ENCODE peak calls at places on chromosomes 16 and 17, in ten cellular contexts. S is endothelial cell of umbilical vein, K is IMR-90, J is stomach, N is mammary epithelial cell, L is endodermal cell, G is body of pancreas, U is right lobe of liver, M is upper lobe of right lung, W is lung. E is an unnamed sample. For H3K4me1, the result is how much of the 10 kb centered on the place peaks cover.

GRCh38 chr17:37742114-37742761 is 2.6 kb downstream of the HNF1B start:
- DNase-seq in M (no peak), W (no peak), S (peak), G (no peak), K (peak), J (peak), L (peak), U (no peak), N (peak), E (no peak)

GRCh38 chr16:27452569-27453475 is 50.8 kb downstream of the IL21R start:
- DNase-seq in G (no peak), J (no peak), N (no peak), S (no peak), U (no peak), W (no peak), M (no peak), K (no peak), L (no peak), E (no peak)

GRCh38 chr17:78527345-78527744 is 49.9 kb downstream of the DNAH17 start:
- DNase-seq in G (no peak), U (no peak), K (no peak), L (no peak), J (no peak), W (no peak), S (no peak), M (no peak), N (no peak), E (no peak)

GRCh38 chr16:49012961-49013726 is 268.5 kb downstream of the CBLN1 start:
- DNase-seq in M (no peak), G (peak), L (peak), U (no peak), N (no peak), W (peak), J (no peak), K (no peak), S (no peak), E (no peak)

GRCh38 chr16:87465306-87465705 is 27.5 kb downstream of the ZCCHC14 start:
- DNase-seq in G (peak), U (peak), J (peak), K (peak), L (no peak), W (peak), M (peak), S (peak), N (peak), E (peak)

GRCh38 chr17:80773243-80773991 is 218.2 kb upstream of the CHMP6 start:
- DNase-seq in S (no peak), K (peak), G (no peak), W (no peak), N (no peak), U (no peak), L (peak), M (no peak), J (no peak), E (no peak)

GRCh38 chr16:19130852-19131808 is 17.4 kb downstream of the ITPRIPL2 start:
- DNase-seq in L (peak), W (no peak), J (no peak), G (peak), K (peak), M (peak), N (no peak), S (peak), U (peak), E (no peak)

GRCh38 chr16:84228321-84228838 is 11.4 kb downstream of the KCNG4 start:
- DNase-seq in U (no peak), W (peak), S (peak), L (peak), N (peak), G (peak), M (peak), J (no peak), K (peak), E (peak)

GRCh38 chr17:83132251-83133081 is 53.1 kb downstream of the METRNL start:
- DNase-seq in J (no peak), N (no peak), U (peak), K (no peak), W (no peak), L (peak), M (peak), S (no peak), G (no peak), E (no peak)

GRCh38 chr16:87697256-87697655 is 68.5 kb downstream of the KLHDC4 start:
- DNase-seq in N (no peak), J (no peak), M (no peak), G (no peak), W (no peak), L (no peak), U (no peak), S (no peak), K (no peak), E (no peak)

GRCh38 chr16:88924834-88925539 is 52.0 kb downstream of the CBFA2T3 start:
- DNase-seq in L (peak), M (no peak), G (peak), W (no peak), S (peak), J (no peak), K (peak), U (no peak), N (peak), E (no peak)

GRCh38 chr17:73133911-73134649 is 30.7 kb upstream of the SSTR2 start:
- DNase-seq in K (no peak), S (no peak), U (no peak), N (no peak), L (no peak), J (no peak), G (no peak), W (no peak), M (no peak), E (no peak)

GRCh38 chr16:54054237-54054780 is 232.3 kb downstream of the IRX3 start:
- DNase-seq in G (no peak), J (no peak), U (no peak), W (no peak), S (no peak), K (no peak), M (no peak), L (no peak), N (no peak), E (no peak)

GRCh38 chr17:45961206-45961605 is 37.8 kb upstream of the STH start:
- DNase-seq in J (no peak), K (no peak), N (no peak), L (no peak), G (no peak), U (no peak), S (no peak), M (no peak), W (no peak), E (no peak)

GRCh38 chr16:12315330-12316138 is 339.0 kb downstream of the SNX29 start:
- DNase-seq in S (no peak), W (no peak), N (no peak), M (no peak), U (no peak), G (peak), K (no peak), J (peak), L (no peak), E (no peak)

GRCh38 chr17:79196913-79197312 is 122.3 kb downstream of the ENGASE start:
- DNase-seq in S (no peak), K (no peak), N (no peak), W (no peak), J (no peak), G (no peak), L (no peak), M (no peak), U (no peak), E (no peak)

GRCh38 chr17:8109669-8110455 is 8.5 kb downstream of the ALOXE3 start:
- DNase-seq in J (peak), N (peak), U (no peak), M (peak), G (peak), S (peak), L (peak), W (no peak), K (no peak), E (peak)

GRCh38 chr17:76934561-76935320 is 66.5 kb downstream of the MGAT5B start:
- DNase-seq in U (no peak), J (no peak), N (no peak), M (no peak), G (no peak), W (no peak), S (no peak), K (no peak), L (no peak), E (no peak)

GRCh38 chr17:82160081-82160480 is 52.6 kb downstream of the CCDC57 start:
- DNase-seq in L (no peak), S (peak), M (no peak), J (no peak), U (no peak), G (no peak), W (no peak), K (peak), N (peak), E (no peak)

GRCh38 chr17:20109121-20109520 is 100.0 kb downstream of the SPECC1 start:
- DNase-seq in N (no peak), M (no peak), J (no peak), U (no peak), S (no peak), K (no peak), L (no peak), G (no peak), W (no peak), E (no peak)

GRCh38 chr17:62724398-62725146 is 83.5 kb downstream of the MARCHF10 start:
- DNase-seq in N (peak), M (no peak), L (peak), U (no peak), G (no peak), S (no peak), J (no peak), K (peak), W (no peak), E (peak)
- H3K4me3 ChIP-seq in N (peak), M (no peak), L (no peak), U (no peak), G (no peak), S (no peak), J (no peak), K (no peak), W (no peak), E (no peak)

DNA sequence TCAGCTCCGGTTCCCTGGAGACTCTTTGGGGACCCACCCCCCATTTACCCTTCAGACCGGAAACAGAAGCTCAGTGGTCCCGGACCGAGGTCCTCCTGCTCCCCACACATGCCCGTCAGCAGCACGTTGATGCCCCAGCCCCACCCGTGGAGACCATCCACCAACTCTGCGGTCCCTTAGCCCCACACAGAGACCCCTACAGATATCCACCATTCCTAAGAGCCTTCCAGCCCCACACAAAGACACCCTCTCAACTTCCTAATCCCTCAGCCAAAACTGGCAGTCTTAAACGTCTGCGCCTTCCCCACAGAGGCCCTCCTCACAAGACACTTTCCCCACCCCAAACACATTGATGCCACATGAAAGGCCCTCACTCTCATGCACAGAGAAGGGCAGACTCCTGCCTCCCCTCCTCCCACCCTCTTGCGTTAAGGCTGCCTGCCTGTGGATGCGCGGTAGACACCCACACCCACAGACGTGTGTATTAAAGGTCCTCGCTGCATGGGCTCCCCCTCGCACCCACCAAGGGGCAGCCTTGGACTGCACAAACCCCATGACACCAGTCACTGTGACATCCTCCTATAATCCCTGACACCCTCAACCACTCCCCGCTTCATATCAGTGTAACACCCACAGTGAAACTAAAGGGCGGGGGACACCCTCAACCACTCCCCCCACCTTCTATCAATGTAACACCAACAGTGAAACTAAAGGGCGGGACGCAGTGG is 58.2 kb upstream of the RPH3AL start:
- DNase-seq in N (no peak), L (no peak), G (no peak), W (no peak), U (no peak), S (peak), M (no peak), K (peak), J (no peak), E (peak)
- TF ChIP-seq CTCF in N (no peak), L (peak), G (no peak), W (no peak), U (no peak), S (no peak), M (no peak), K (peak), J (no peak), E (no peak)

GRCh38 chr17:57580055-57580739 is 164.9 kb downstream of the CCDC182 start:
- DNase-seq in K (no peak), J (no peak), S (no peak), L (peak), M (no peak), W (no peak), N (no peak), U (no peak), G (no peak), E (no peak)

GRCh38 chr17:57578608-57578990 is 166.5 kb downstream of the CCDC182 start:
- DNase-seq in J (no peak), K (peak), L (no peak), M (no peak), W (no peak), U (no peak), S (no peak), N (no peak), G (no peak), E (no peak)

GRCh38 chr17:57576744-57577143 is 168.4 kb downstream of the CCDC182 start:
- DNase-seq in S (no peak), M (no peak), W (no peak), L (no peak), N (no peak), G (no peak), K (no peak), J (no peak), U (no peak), E (no peak)

GRCh38 chr17:57579245-57579644 is 165.9 kb downstream of the CCDC182 start:
- DNase-seq in K (no peak), G (no peak), U (no peak), L (peak), W (no peak), N (no peak), S (no peak), J (no peak), M (no peak), E (no peak)

GRCh38 chr17:57577751-57578607 is 167.1 kb downstream of the CCDC182 start:
- DNase-seq in S (no peak), U (no peak), K (peak), L (peak), W (peak), M (no peak), G (peak), N (peak), J (no peak), E (peak)
- H3K4me1 ChIP-seq in S (under half), U (under half), K (under half), L (under half), W (under half), M (under half), G (under half), N (under half), J (under half), E (under half)

GRCh38 chr16:69482410-69482951 is 58.1 kb downstream of the CYB5B start:
- DNase-seq in M (no peak), W (peak), G (peak), S (peak), J (peak), N (no peak), L (peak), U (no peak), K (peak), E (peak)
- H3K4me3 ChIP-seq in M (peak), W (no peak), G (no peak), S (no peak), J (peak), N (no peak), L (no peak), U (no peak), K (no peak), E (no peak)

DNA sequence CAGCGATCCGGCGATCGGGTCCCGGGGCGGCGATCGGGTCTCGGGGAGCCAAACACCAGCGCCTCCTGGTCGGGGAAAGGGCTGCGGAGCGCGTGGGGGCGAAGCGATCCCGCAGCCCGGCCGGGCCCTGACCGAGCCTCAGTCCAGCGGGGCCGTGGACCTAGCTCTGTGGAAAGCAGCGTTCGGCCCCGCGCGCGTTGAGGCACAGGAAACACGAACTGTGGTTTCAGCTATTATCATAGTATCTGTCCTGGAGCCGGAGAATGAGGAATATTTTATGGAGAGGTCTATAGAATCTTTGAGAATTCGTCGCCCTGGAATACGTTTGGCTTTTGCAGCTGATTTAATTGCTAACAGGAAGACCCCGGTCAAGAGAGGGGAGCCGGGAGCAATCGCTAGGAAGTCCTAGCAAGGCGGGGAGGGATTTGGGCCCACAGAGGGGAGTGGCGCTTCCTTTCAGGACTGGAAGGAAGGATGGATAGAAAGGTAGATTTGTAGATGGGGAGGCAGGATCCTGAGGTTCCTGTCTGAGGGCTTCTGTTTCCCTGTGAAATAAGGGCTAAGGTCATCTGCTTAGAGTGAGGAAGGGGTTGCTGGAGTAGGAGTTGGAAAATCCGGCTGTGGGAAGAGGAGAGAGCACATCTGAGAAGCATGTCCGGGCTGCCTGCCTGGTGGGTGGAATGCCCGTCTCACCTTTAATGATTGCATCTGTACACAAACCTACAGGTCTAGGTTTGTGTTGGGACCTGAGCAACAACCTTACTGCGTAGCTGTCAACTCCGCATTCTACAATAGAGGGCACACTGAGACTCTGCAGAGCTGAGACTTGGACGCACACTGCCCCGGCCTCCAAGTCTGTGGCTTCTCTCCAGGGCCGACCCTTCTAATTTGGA is 770 bp downstream of the CCNF start:
- DNase-seq in M (no peak), L (peak), G (no peak), J (no peak), N (peak), K (peak), W (no peak), U (peak), S (peak), E (no peak)
- TF ChIP-seq CTCF in M (no peak), L (peak), G (peak), J (no peak), N (peak), K (no peak), W (no peak), U (no peak), S (peak), E (no peak)

GRCh38 chr16:72621651-72622050 is 426.3 kb downstream of the ZFHX3 start:
- DNase-seq in W (no peak), S (no peak), U (no peak), G (no peak), L (no peak), M (no peak), N (no peak), J (no peak), K (peak), E (no peak)
- H3K4me1 ChIP-seq in W (under half), S (under half), U (under half), G (under half), L (under half), M (under half), N (under half), J (under half), K (under half), E (under half)

GRCh38 chr16:25066747-25067631 is 44.6 kb upstream of the LCMT1 start:
- DNase-seq in G (peak), N (peak), U (peak), J (peak), W (peak), L (peak), S (peak), K (peak), M (peak), E (peak)
- H3K4me3 ChIP-seq in G (peak), N (peak), U (peak), J (peak), W (peak), L (peak), S (peak), K (peak), M (peak), E (peak)

GRCh38 chr17:9839433-9839832 is 13.7 kb downstream of the GLP2R start:
- DNase-seq in J (no peak), M (no peak), W (no peak), K (peak), U (no peak), L (peak), N (no peak), G (no peak), S (no peak), E (no peak)
- TF ChIP-seq CTCF in J (no peak), M (no peak), W (no peak), K (peak), U (no peak), L (peak), N (no peak), G (no peak), S (no peak), E (no peak)